ENCODE peak calls at places on chromosome 6, in four cellular contexts. X is HepG2, A is K562, S is WTC11. B is an unnamed sample.
A peak's percentile ranks its signal among the peaks of the same experiment; 100 is the strongest.

GRCh38 chr6:26302941-26303559 is 61.9 kb upstream of the BTN3A2 start:
- DNase-seq in A (no peak), X (no peak), S (no peak), B (no peak)

GRCh38 chr6:125356888-125357287 is 55.1 kb upstream of the HDDC2 start:
- DNase-seq in X (no peak), S (peak; percentile 23), A (no peak), B (no peak)

GRCh38 chr6:108622601-108623335 is 62.1 kb downstream of the FOXO3 start:
- DNase-seq in X (no peak), S (no peak), A (no peak), B (no peak)

GRCh38 chr6:128346569-128346968 is 173.8 kb downstream of the PTPRK start:
- DNase-seq in S (no peak), X (no peak), A (no peak), B (no peak)

GRCh38 chr6:28940294-28940858 is 16.6 kb upstream of the TRIM27 start:
- DNase-seq in X (peak; percentile 43), S (peak; percentile 56), A (peak; percentile 70), B (peak; percentile 34)

GRCh38 chr6:142966294-142966693 is 21.3 kb upstream of the HIVEP2 start:
- DNase-seq in A (no peak), S (no peak), X (no peak), B (no peak)

GRCh38 chr6:5645275-5645674 is 361.4 kb downstream of the NRN1 start:
- DNase-seq in S (no peak), A (no peak), X (no peak), B (no peak)

GRCh38 chr6:53290547-53291510 is 57.9 kb downstream of the ELOVL5 start:
- DNase-seq in X (no peak), A (peak; percentile 50), S (no peak), B (no peak)

GRCh38 chr6:85756982-85757381 is 114.3 kb upstream of the SYNCRIP start:
- DNase-seq in X (no peak), A (peak; percentile 12), S (no peak), B (no peak)

GRCh38 chr6:144683216-144684070 is 398.3 kb downstream of the UTRN start:
- DNase-seq in S (no peak), A (no peak), X (no peak), B (no peak)

GRCh38 chr6:69865126-69865525 is 1.2 kb upstream of the COL19A1 start:
- DNase-seq in S (no peak), A (no peak), X (no peak), B (no peak)

GRCh38 chr6:26113570-26113969 is 26.3 kb downstream of the HFE start:
- DNase-seq in S (no peak), X (no peak), A (no peak), B (no peak)

GRCh38 chr6:20907486-20908071 is 373.3 kb downstream of the CDKAL1 start:
- DNase-seq in X (no peak), A (peak; percentile 15), S (peak; percentile 44), B (no peak)

GRCh38 chr6:63677282-63677681 is 41.7 kb downstream of the PHF3 start:
- DNase-seq in A (no peak), X (peak; percentile 78), S (no peak), B (no peak)

GRCh38 chr6:125950293-125950692 is 6.3 kb upstream of the HINT3 start:
- DNase-seq in A (peak; percentile 70), X (no peak), S (peak; percentile 47), B (no peak)

GRCh38 chr6:124007915-124008688 is 204.4 kb downstream of the NKAIN2 start:
- DNase-seq in X (peak; percentile 55), S (no peak), A (no peak), B (no peak)

GRCh38 chr6:127460465-127460864 is 1.3 kb upstream of the KIAA0408 start:
- DNase-seq in X (no peak), A (no peak), S (no peak), B (no peak)

GRCh38 chr6:138226701-138227315 is 8.5 kb upstream of the PBOV1 start:
- DNase-seq in X (no peak), A (no peak), S (no peak), B (no peak)

GRCh38 chr6:81758221-81758620 is 5.7 kb upstream of the TENT5A start:
- DNase-seq in X (no peak), S (no peak), A (no peak), B (no peak)

GRCh38 chr6:96460052-96460700 is 61.4 kb upstream of the UFL1 start:
- DNase-seq in A (no peak), X (no peak), S (no peak), B (no peak)

GRCh38 chr6:120786256-120786655 is 548.0 kb downstream of the TBC1D32 start:
- DNase-seq in S (no peak), X (no peak), A (no peak), B (no peak)

GRCh38 chr6:12832341-12832740 is 115.8 kb downstream of the PHACTR1 start:
- DNase-seq in S (no peak), A (no peak), X (no peak), B (no peak)

GRCh38 chr6:128516514-128516898 is 3.9 kb downstream of the PTPRK start:
- DNase-seq in X (peak; percentile 78), S (no peak), A (no peak), B (peak; percentile 36)

GRCh38 chr6:116876635-116877611 is at the start of gene RFX6:
- DNase-seq in S (peak; percentile 66), A (peak; percentile 29), X (no peak), B (peak; percentile 57)

GRCh38 chr6:133286765-133287164 is 45.6 kb downstream of the EYA4 start:
- DNase-seq in X (no peak), S (no peak), A (no peak), B (no peak)

DNA sequence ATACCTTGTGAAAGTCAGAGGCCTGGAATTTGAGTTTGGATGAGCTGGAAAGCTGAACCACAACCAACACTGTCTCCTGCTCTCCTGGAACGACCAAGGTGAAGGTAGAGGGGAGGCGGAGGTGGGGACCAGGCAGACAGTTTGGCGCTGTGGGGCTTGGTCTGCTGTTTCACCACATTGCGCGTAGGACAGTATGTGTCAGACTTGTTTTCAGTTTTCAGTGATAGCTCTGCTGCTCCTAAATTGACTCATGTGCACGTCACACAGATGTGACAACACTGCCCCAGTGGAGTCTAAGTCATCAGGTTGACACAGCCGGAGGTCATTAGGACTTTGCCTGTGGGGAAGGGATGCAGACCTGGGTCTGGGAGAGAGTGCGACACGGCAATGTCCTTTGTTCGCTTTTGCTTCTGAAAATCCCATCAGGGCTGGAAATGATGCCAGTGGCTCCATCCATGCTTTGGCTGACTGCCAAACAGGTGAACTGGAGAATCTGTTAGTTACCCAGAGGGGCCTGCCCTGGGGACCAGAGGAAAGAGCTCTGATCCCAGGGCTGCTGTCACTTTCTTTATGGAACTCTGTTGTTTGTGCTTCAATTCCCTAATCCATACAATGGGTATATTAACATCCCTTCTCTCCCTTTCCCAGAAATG is 255.5 kb downstream of the CDC5L start:
- DNase-seq in A (no peak), S (no peak), X (no peak), B (no peak)
- TF ChIP-seq ELF4 in A (no peak), S (no peak), X (no peak), B (no peak)

GRCh38 chr6:10722570-10722819 is 375 bp upstream of the TMEM14C start:
- DNase-seq in A (no peak), X (no peak), S (no peak), B (no peak)

GRCh38 chr6:10722820-10723651 is at the start of gene TMEM14C:
- DNase-seq in A (peak; percentile 98), S (peak; percentile 100), X (peak; percentile 99), B (peak; percentile 93)

GRCh38 chr6:10725716-10726115 is 2.8 kb downstream of the TMEM14C start:
- DNase-seq in X (no peak), S (no peak), A (no peak), B (no peak)

GRCh38 chr6:10721850-10722569 is 860 bp upstream of the TMEM14C start:
- DNase-seq in A (no peak), X (peak; percentile 28), S (no peak), B (no peak)

GRCh38 chr6:10725046-10725445 is 2.2 kb downstream of the TMEM14C start:
- DNase-seq in S (no peak), X (no peak), A (peak; percentile 65), B (no peak)
- TF ChIP-seq ELF4 in S (no peak), X (no peak), A (no peak), B (no peak)

GRCh38 chr6:52253494-52253893 is 9.2 kb upstream of the IL17F start:
- DNase-seq in S (no peak), A (no peak), X (no peak), B (no peak)
- TF ChIP-seq ELF4 in S (no peak), A (no peak), X (no peak), B (no peak)

GRCh38 chr6:136761227-136761922 is 30.9 kb downstream of the MAP3K5 start:
- DNase-seq in S (no peak), A (no peak), X (no peak), B (no peak)
- TF ChIP-seq ELF4 in S (no peak), A (no peak), X (no peak), B (no peak)

GRCh38 chr6:158008894-158009891 is 27.5 kb downstream of the SYNJ2 start:
- DNase-seq in A (no peak), X (no peak), S (no peak), B (no peak)
- TF ChIP-seq ELF4 in A (no peak), X (no peak), S (no peak), B (no peak)

DNA sequence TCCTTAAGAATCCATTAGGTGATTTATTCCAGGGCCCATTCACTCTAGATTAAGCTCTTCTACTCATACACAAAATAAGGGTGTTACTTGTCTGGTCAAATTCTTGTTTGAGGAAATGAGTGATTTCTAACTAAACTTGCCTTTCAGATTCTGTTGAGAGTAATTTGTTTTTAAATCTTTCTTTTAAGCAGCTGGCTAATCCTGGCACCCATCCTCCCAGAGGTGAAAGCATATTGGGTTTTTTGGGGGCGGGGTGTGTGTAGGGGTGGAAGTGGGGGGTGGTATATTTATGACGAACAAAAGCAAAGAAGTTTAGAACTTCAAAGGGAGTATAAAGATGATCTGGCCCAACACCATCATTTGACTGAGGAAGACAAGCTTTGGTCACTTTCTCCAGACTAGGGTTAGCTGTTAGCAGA is 94.7 kb downstream of the RTN4IP1 start:
- DNase-seq in S (no peak), A (no peak), X (no peak), B (no peak)
- TF ChIP-seq ELF4 in S (no peak), A (no peak), X (no peak), B (no peak)

DNA sequence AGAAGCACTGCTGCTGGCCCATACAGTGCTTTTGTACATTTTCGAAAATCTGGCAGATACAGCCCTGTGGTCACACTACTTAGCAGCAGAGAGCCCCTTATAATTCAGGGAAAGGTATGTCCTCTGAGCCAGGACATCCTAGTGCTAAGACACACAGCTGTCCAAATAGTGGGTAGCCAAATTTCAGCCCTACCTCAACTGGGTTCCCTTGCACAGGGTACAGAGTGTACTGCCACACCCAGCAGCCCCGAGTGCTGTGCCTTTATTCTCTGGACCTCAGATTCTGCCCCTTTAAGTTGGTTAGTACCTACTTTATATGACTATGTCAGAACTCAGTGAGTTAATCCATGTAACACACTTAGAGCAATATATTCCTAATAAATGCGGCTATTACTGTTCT is 47.6 kb downstream of the PRPH2 start:
- DNase-seq in A (no peak), S (no peak), X (no peak), B (no peak)
- TF ChIP-seq ELF4 in A (no peak), S (no peak), X (no peak), B (no peak)

GRCh38 chr6:42292002-42292735 is 74.5 kb upstream of the MRPS10 start:
- DNase-seq in S (no peak), X (no peak), A (no peak), B (no peak)
- TF ChIP-seq ELF4 in S (no peak), X (no peak), A (no peak), B (no peak)